ENCODE peak calls at places on chromosomes 5 and 9, in seven cellular contexts. X, L, I, J, O, N and C are unnamed samples.

GRCh38 chr5:115457985-115458384 is 86.6 kb downstream of the FEM1C start:
- DNase-seq in X (peak; percentile 49), L (peak; percentile 40), I (no peak), J (peak; percentile 88), O (no peak), N (no peak), C (no peak)

GRCh38 chr5:677131-678101 is 15.7 kb downstream of the TPPP start:
- DNase-seq in X (peak; percentile 22), L (no peak), I (no peak), J (no peak), O (no peak), N (no peak), C (no peak)

GRCh38 chr5:36644727-36645126 is 38.3 kb downstream of the SLC1A3 start:
- DNase-seq in X (no peak), L (no peak), I (no peak), J (no peak), O (peak; percentile 24), N (no peak), C (no peak)

GRCh38 chr5:93088997-93089396 is 492.0 kb downstream of the NR2F1-AS1 start:
- DNase-seq in X (no peak), L (no peak), I (no peak), J (no peak), O (no peak), N (no peak), C (no peak)

GRCh38 chr9:132942541-132943182 is 1.8 kb downstream of the TSC1 start:
- DNase-seq in X (no peak), L (peak; percentile 30), I (no peak), J (peak; percentile 20), O (no peak), N (peak; percentile 80), C (no peak)

GRCh38 chr5:102902647-102903046 is 147.5 kb downstream of the PAM start:
- DNase-seq in X (no peak), L (no peak), I (no peak), J (no peak), O (no peak), N (no peak), C (no peak)

GRCh38 chr9:99365233-99365980 is 143.3 kb downstream of the SEC61B start:
- DNase-seq in X (no peak), L (peak; percentile 46), I (no peak), J (peak; percentile 70), O (no peak), N (no peak), C (no peak)

GRCh38 chr5:104628906-104629305 is 1066.3 kb upstream of the NUDT12 start:
- DNase-seq in X (no peak), L (peak; percentile 9), I (no peak), J (peak; percentile 4), O (no peak), N (no peak), C (no peak)

GRCh38 chr5:173397531-173397930 is 69.3 kb upstream of the STC2 start:
- DNase-seq in X (no peak), L (peak; percentile 50), I (no peak), J (peak; percentile 3), O (no peak), N (no peak), C (no peak)

GRCh38 chr9:137054932-137055384 is 1.1 kb upstream of the ENTPD2 start:
- DNase-seq in X (no peak), L (no peak), I (no peak), J (no peak), O (no peak), N (no peak), C (no peak)
- H3K4me3 ChIP-seq in X (no peak overlapping the region), L (no peak overlapping the region), I (no peak overlapping the region), J (no peak overlapping the region), O (peak overlapping the region; percentile 60), N (no peak overlapping the region), C (no peak overlapping the region)

DNA sequence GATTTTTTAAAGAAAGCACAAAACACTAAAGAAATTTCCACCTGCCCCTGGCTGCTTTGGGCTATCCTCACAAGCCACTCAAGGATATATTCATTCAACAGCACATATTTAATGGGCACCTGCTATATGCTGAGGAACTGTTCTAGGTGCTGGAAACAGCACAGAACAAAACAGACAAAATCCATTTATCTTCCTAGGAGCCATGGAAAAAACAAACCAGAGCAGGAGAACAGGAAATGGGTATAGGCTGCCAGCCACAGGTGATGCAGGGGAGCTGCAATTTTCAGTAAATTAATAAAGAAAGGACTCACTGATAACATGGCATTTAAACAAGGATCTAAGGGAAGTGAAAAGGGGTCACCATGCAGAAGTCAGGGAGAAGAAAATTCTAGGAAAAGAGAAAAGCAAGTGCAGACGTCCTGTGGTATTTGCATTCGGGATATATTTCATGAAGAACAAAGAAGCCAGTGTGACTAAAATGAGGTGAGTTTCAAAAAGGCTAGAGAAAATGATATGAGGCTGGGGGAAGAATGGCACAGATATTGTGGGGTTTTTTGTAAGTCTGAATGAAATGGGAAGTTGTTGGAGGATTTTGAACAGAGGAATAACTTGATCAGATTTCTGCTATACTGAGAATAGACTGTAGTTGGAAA is 152.2 kb downstream of the ADAMTSL1 start:
- DNase-seq in X (no peak), L (no peak), I (no peak), J (no peak), O (no peak), N (no peak), C (no peak)
- TF ChIP-seq CTCF in X (no peak), L (no peak), I (no peak), J (no peak), O (peak; percentile 30), N (no peak), C (no peak)

GRCh38 chr9:110130791-110131416 is 77.1 kb downstream of the C9orf152 start:
- DNase-seq in X (no peak), L (no peak), I (no peak), J (no peak), O (peak; percentile 66), N (no peak), C (no peak)
- H3K4me3 ChIP-seq in X (no peak overlapping the region), L (no peak overlapping the region), I (no peak overlapping the region), J (no peak overlapping the region), O (peak overlapping the region; percentile 9), N (peak overlapping the region; percentile 57), C (no peak overlapping the region)

DNA sequence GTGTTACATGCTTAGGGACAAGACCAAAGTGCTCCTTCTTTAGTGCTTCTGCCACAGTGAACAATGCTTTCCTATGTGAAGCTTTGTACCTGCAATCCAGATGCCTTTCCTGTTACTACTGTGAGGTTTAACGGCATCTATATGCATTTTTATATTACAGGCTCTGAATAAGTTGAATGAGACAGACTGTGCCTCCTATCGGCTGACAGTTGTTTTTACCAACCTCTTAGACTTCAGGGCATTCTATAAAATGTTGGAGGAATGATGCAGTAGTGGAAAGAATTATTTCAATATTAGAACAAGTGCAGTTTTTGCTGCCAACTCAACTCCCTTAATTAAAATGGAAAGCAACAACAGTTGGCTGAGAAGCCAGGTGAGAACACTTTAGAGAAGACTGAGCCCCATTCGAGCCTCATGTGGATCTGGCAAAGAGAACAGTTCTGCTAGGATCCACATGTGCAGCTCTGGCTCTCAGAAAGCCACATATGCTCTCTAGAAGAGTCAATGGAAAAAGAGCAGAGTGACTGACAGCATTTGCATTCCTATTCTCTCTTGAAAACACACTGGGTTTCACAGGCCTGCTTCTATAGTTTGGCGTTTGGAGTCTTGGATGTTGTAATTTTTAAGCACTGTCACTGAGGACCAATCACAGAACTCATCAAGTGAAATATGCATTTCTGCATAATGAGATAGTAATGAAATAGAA is 147.5 kb downstream of the LURAP1L start:
- DNase-seq in X (no peak), L (peak; percentile 41), I (no peak), J (peak; percentile 20), O (no peak), N (no peak), C (no peak)
- TF ChIP-seq CTCF in X (no peak), L (no peak), I (no peak), J (no peak), O (no peak), N (no peak), C (peak; percentile 3)

DNA sequence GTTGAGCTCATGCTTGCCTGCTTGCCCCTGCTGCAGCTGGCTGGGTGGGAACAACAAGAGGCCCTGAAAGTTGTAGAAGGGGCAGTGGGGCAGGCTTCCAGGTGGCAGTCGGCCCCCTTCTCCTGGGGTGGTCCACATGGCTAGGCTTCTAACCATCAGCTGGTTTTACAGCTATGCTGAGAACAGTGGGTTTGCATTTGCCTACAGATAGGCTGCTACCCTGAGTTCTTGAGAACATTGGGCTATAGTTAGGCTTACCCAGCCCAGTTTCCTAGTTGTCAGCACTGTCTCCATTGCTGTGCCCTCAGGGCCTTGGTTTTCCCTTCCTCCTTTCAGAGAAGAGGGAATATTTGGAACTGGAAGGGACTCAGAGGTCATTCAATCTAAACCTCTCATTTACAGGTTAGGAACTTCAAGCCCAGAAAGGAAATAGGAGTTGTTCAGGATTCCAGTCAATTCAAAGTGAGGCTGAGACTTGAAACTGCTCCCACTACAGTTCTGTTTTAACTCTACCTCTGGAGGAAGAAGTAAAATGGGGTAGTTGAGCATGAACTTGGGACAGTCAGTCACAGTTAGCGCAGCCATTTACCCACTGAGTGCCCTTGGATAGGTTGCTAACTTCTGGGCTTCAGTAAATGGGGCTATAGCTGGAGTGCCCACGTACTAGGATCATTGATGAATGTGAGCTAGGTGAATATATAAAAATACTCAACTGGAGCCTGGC is 11.5 kb downstream of the LARP1 start:
- DNase-seq in X (no peak), L (no peak), I (no peak), J (no peak), O (no peak), N (no peak), C (no peak)
- H3K4me3 ChIP-seq in X (no peak overlapping the region), L (no peak overlapping the region), I (no peak overlapping the region), J (no peak overlapping the region), O (no peak overlapping the region), N (no peak overlapping the region), C (no peak overlapping the region)

DNA sequence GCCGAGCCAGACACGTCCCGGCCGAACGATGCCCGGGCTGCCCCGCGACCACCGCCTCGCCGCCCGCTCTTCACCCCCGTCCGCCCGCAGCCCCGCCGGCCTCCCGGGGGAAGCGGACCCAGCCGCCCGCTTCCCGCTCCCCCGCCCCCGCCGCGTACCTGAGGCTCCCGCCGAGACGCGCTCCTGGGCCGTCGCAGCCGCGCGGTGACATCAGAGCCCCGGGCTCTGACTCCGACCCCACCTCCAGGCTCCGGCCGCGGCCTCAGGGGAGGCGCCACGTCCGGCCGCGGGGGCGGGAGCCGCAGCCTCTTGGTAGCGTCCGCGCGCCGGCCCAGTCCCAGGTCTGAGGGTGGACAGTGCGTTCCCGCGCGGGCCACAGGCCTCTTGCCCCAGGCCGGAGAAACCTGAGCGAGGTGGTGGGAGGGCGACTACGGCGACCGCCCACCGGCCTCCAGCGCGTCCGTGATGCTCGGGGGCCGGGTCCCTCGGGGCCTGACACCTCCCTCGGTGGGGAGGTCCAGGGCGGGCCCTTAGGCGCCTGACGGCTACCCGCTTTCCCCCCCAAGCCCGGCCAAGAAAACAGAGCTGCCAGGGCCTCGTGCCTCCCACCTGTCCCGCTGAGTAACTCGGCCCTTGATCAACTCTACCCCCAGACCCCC is at the start of gene SHROOM1:
- DNase-seq in X (peak; percentile 80), L (peak; percentile 85), I (no peak), J (peak; percentile 66), O (peak; percentile 86), N (peak; percentile 47), C (no peak)
- TF ChIP-seq CTCF in X (no peak), L (no peak), I (no peak), J (no peak), O (no peak), N (no peak), C (no peak)